ENCODE peak calls at places on chromosomes 3 and 15, in four cellular contexts. R, M, E and Z are unnamed samples.

GRCh38 chr3:126116526-126116925 is 32.6 kb upstream of the SLC41A3 start:
- DNase-seq in M (no peak), R (no peak), E (no peak), Z (no peak)

GRCh38 chr3:128547368-128547987 is 54.5 kb upstream of the GATA2 start:
- DNase-seq in R (no peak), E (no peak), M (no peak), Z (no peak)

GRCh38 chr3:141561426-141562034 is 74.7 kb downstream of the RASA2 start:
- DNase-seq in E (no peak), M (no peak), R (no peak), Z (no peak)

GRCh38 chr3:36741285-36741684 is 23.1 kb downstream of the DCLK3 start:
- DNase-seq in M (no peak), E (no peak), R (no peak), Z (no peak)

GRCh38 chr3:186757214-186757613 is 26.2 kb upstream of the EIF4A2 start:
- DNase-seq in R (no peak), M (no peak), E (no peak), Z (no peak)

GRCh38 chr3:13308406-13308805 is 111.7 kb downstream of the NUP210 start:
- DNase-seq in R (no peak), E (no peak), M (no peak), Z (no peak)

GRCh38 chr3:23455775-23456174 is 252.6 kb downstream of the UBE2E2 start:
- DNase-seq in E (no peak), M (no peak), R (no peak), Z (no peak)

GRCh38 chr15:52667597-52667996 is 11.6 kb downstream of the ATOSA start:
- DNase-seq in E (no peak), R (no peak), M (no peak), Z (no peak)